ENCODE peak calls at places on chromosomes 1 and 21, in four cellular contexts. F, G, X and U are unnamed samples. For H3K4me1, the result is how much of the 10 kb centered on the place peaks cover.

GRCh38 chr1:245748246-245748645 is 593.5 kb downstream of the KIF26B start:
- DNase-seq in F (no peak), G (no peak), X (no peak), U (no peak)

GRCh38 chr21:35203093-35204021 is 154.3 kb upstream of the RUNX1 start:
- DNase-seq in F (no peak), G (no peak), X (no peak), U (peak)

GRCh38 chr21:43603641-43604504 is 55.4 kb downstream of the HSF2BP start:
- DNase-seq in F (no peak), G (no peak), X (no peak), U (no peak)

GRCh38 chr1:165637427-165637826 is 6.4 kb downstream of the MGST3 start:
- DNase-seq in F (no peak), G (no peak), X (peak), U (no peak)

GRCh38 chr1:185578293-185578692 is 155.9 kb upstream of the HMCN1 start:
- DNase-seq in F (no peak), G (no peak), X (no peak), U (no peak)

GRCh38 chr1:151868404-151868980 is 15.0 kb upstream of the THEM5 start:
- DNase-seq in F (no peak), G (no peak), X (no peak), U (no peak)

GRCh38 chr1:230517786-230518185 is 91.7 kb upstream of the PGBD5 start:
- DNase-seq in F (no peak), G (no peak), X (no peak), U (peak)

GRCh38 chr1:79551321-79551720 is 544.8 kb upstream of the ADGRL4 start:
- DNase-seq in F (no peak), G (no peak), X (no peak), U (no peak)

GRCh38 chr1:52599236-52599635 is 2.9 kb upstream of the GPX7 start:
- DNase-seq in F (no peak), G (no peak), X (no peak), U (peak)

GRCh38 chr1:41853907-41854306 is 64.8 kb downstream of the HIVEP3 start:
- DNase-seq in F (no peak), G (no peak), X (no peak), U (no peak)

GRCh38 chr1:35555601-35556477 is 1.4 kb downstream of the KIAA0319L start:
- DNase-seq in F (no peak), G (no peak), X (no peak), U (no peak)

GRCh38 chr21:33299181-33299752 is 25.5 kb upstream of the IFNAR1 start:
- DNase-seq in F (no peak), G (no peak), X (no peak), U (no peak)

GRCh38 chr1:59509341-59509869 is 212.5 kb downstream of the FGGY start:
- DNase-seq in F (no peak), G (no peak), X (no peak), U (no peak)

GRCh38 chr1:226646870-226647449 is 92.1 kb downstream of the ITPKB start:
- DNase-seq in F (no peak), G (no peak), X (no peak), U (no peak)

DNA sequence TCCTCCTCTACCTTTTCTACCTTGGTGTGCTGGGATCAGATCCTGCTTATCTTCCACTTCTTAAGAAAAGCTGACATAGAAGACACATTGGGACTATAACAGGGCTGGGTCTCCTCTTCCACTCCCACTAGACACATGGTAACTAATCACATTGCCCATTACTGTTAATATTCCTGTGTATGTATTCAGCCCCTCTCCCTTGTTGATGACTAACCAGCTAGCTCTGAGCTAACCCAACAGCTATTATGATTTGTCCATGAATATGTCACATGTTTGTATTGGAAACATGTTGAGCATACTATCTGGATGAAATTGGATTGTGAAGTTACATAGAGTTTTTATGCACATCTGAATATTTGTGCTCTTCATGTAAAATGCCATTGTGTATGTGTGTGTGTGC is 52.9 kb downstream of the MPZL1 start:
- DNase-seq in F (no peak), G (no peak), X (no peak), U (no peak)
- H3K4me1 ChIP-seq in F (under half), G (under half), X (under half), U (under half)

DNA sequence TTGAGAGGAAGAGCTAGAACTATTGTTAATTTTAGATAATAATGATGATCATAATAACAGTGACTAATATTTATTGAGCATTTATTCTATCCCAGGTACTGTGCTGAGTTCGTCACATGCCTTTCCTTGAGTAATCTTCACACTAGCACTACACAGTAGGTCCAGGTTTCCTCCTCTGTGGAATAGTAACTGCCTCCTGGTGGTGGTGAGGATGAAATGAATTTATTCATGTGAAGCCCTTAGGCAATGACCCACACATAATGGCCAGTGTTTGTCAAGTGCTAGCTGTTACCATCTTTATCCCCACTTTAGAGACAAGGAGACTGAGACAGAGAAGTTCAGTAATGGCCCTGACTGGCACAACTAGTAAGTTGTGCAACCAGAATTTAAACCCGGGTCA is 5.9 kb downstream of the NIPAL3 start:
- DNase-seq in F (no peak), G (no peak), X (no peak), U (no peak)
- TF ChIP-seq CTCF in F (no peak), G (no peak), X (peak), U (no peak)

DNA sequence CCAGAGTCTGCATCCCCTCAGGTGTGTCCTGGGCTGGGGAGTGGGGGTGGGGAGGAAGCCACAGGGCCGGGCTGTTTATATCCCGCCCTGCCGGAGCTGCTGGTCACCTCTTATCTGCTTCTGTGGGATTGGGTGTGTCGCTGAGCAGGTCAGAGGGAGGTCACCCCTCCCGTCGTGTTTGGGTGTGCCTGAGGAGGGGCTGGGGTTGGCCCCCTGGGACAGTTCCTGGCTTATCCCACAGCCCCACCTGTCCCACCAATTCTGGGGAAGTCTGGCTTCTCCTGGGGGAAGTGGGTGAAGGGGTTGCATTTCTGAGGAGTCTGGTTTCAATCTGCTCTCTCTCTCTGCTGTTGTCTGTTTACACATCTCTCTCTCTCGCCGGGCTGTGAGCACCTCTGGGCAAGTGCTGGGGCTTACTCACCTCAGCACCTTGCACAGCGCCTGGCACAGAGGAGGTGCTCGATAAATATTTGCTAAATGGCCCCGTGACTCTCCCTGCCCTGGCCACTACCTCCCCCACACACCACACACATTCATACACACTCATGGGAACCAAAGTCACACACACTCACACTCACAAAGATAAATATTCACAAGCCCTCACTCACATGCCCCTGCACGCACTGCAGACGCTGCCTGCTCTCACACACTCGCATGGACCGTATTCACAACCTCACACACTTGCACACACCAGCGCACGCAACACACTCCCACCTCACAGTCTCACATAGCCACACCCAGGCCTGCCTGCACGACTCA is 8.3 kb downstream of the ELF3 start:
- DNase-seq in F (no peak), G (no peak), X (no peak), U (no peak)
- H3K4me1 ChIP-seq in F (under half), G (under half), X (under half), U (under half)

GRCh38 chr1:228101994-228102790 is 933 bp downstream of the C1orf35 start:
- DNase-seq in F (no peak), G (no peak), X (peak), U (no peak)
- TF ChIP-seq CTCF in F (no peak), G (no peak), X (peak), U (no peak)

GRCh38 chr1:235461954-235462353 is 42.3 kb downstream of the B3GALNT2 start:
- DNase-seq in F (no peak), G (no peak), X (no peak), U (no peak)
- H3K4me1 ChIP-seq in F (under half), G (under half), X (under half), U (under half)

GRCh38 chr1:23366598-23366997 is 3.0 kb downstream of the ZNF436 start:
- DNase-seq in F (no peak), G (no peak), X (no peak), U (no peak)

GRCh38 chr1:23369335-23370013 is at the start of gene ZNF436:
- DNase-seq in F (no peak), G (peak), X (peak), U (peak)

GRCh38 chr1:23368562-23369334 is 888 bp downstream of the ZNF436 start:
- DNase-seq in F (peak), G (peak), X (peak), U (peak)

GRCh38 chr1:23367451-23367790 is 2.2 kb downstream of the ZNF436 start:
- DNase-seq in F (no peak), G (peak), X (peak), U (no peak)

GRCh38 chr1:23367791-23368561 is 1.7 kb downstream of the ZNF436 start:
- DNase-seq in F (peak), G (peak), X (peak), U (peak)
- TF ChIP-seq CTCF in F (no peak), G (no peak), X (no peak), U (no peak)

GRCh38 chr1:15742339-15742801 is at the start of gene TMEM82:
- DNase-seq in F (no peak), G (no peak), X (no peak), U (no peak)
- H3K4me1 ChIP-seq in F (under half), G (under half), X (under half), U (under half)